ENCODE peak calls at places on chromosomes 3 and 15, in seven cellular contexts. Z is HCT116, S is K562, A is H1, K is GM12878, N is SK-N-SH, M is HepG2. H is an unnamed sample.

GRCh38 chr3:121152573-121152972 is 244.6 kb downstream of the STXBP5L start:
- DNase-seq in Z (peak; percentile 33), S (no peak), A (no peak), K (no peak), N (peak; percentile 4), M (peak; percentile 2), H (peak; percentile 7)

GRCh38 chr3:63975705-63976104 is 47.6 kb downstream of the PSMD6 start:
- DNase-seq in Z (no peak), S (no peak), A (no peak), K (no peak), N (no peak), M (peak; percentile 25), H (no peak)

GRCh38 chr3:13746385-13746784 is 133.5 kb downstream of the WNT7A start:
- DNase-seq in Z (no peak), S (no peak), A (no peak), K (no peak), N (peak; percentile 77), M (no peak), H (no peak)

GRCh38 chr15:74345051-74345450 is 22.4 kb downstream of the CYP11A1 start:
- DNase-seq in Z (no peak), S (no peak), A (no peak), K (no peak), N (no peak), M (no peak), H (no peak)

GRCh38 chr3:31937225-31937624 is 43.8 kb downstream of the OSBPL10 start:
- DNase-seq in Z (no peak), S (no peak), A (no peak), K (no peak), N (no peak), M (no peak), H (no peak)

GRCh38 chr15:93019091-93019490 is 69.9 kb downstream of the RGMA start:
- DNase-seq in Z (no peak), S (no peak), A (no peak), K (no peak), N (no peak), M (no peak), H (no peak)

GRCh38 chr3:176172430-176172954 is 1024.8 kb downstream of the TBL1XR1 start:
- DNase-seq in Z (no peak), S (no peak), A (no peak), K (no peak), N (no peak), M (no peak), H (no peak)

GRCh38 chr3:112129925-112130637 is 3.0 kb downstream of the GCSAM start:
- DNase-seq in Z (no peak), S (no peak), A (no peak), K (no peak), N (no peak), M (no peak), H (no peak)

GRCh38 chr3:63477494-63478129 is 174.9 kb upstream of the SNTN start:
- DNase-seq in Z (no peak), S (no peak), A (no peak), K (no peak), N (no peak), M (peak; percentile 68), H (no peak)

GRCh38 chr3:51514210-51514609 is 14.4 kb upstream of the DCAF1 start:
- DNase-seq in Z (no peak), S (no peak), A (no peak), K (no peak), N (no peak), M (no peak), H (no peak)
- TF ChIP-seq JUND in Z (no peak), S (no peak), A (no peak), K (no peak), N (no peak), M (no peak), H (no peak)

GRCh38 chr15:80991446-80991845 is 1.8 kb upstream of the MESD start:
- DNase-seq in Z (no peak), S (peak; percentile 66), A (no peak), K (no peak), N (no peak), M (no peak), H (no peak)
- TF ChIP-seq JUND in Z (no peak), S (no peak), A (no peak), K (no peak), N (no peak), M (no peak), H (no peak)

DNA sequence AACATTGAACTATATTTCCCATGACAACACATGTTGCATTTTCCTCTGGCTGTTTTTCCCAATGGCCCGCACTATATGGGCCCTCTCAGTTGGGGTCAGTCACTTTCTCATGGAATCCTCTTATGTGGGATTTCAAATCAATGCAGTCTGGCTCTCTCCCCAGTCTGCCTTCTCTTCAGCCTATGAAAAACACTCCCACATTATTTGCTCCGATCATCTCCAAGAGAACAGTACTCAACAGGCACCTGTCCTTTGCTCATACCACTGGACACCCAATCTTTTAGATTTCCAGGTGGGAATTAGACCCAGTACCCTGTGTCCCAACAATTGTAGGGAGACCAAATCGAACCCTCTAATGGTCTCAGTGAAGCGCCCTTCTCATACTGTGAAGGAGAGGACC is 251.3 kb downstream of the THSD4 start:
- DNase-seq in Z (no peak), S (no peak), A (no peak), K (no peak), N (no peak), M (no peak), H (no peak)
- TF ChIP-seq JUND in Z (no peak), S (no peak), A (no peak), K (no peak), N (no peak), M (no peak), H (no peak)

DNA sequence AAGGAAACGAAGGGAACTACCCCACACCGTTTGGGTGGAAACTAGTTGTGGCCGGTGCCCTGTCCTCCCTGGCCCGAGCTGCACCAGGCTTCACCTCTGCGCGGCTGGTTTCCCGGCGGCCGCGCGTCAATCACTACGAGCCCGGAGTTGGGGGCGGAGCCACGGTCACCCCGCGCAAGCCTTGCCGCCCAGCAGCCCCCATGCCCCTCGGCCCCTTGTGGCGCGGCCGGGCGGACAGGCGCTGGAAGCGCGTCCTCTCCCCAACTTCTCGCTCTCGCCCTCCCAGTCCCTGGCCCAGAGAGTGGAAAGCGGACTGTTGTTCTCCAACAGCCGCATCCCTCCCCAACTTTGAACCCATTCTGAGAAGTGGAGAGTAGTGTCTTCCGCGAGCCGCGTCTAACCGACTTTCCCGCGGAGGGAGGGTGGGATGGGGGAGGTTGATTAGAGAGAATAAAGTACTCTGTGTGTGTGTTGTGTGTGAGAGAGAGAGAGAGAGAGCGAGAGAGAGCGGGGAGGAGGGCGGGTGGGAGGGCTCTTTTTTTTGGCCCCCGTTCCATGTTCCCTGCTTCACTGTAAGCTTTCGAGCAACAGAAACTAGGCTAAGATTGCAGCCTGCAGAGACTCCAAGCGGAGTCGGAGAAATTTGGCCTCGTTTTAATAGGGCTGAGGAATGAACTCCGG is 1.4 kb upstream of the MEIS2 start:
- DNase-seq in Z (peak; percentile 21), S (peak; percentile 85), A (peak; percentile 87), K (no peak), N (peak; percentile 78), M (peak; percentile 51), H (peak; percentile 87)
- TF ChIP-seq JUND in Z (no peak), S (peak; percentile 24), A (no peak), K (no peak), N (no peak), M (no peak), H (no peak)

GRCh38 chr3:172210355-172210754 is 171.0 kb downstream of the FNDC3B start:
- DNase-seq in Z (no peak), S (no peak), A (no peak), K (no peak), N (no peak), M (no peak), H (no peak)
- TF ChIP-seq JUND in Z (no peak), S (no peak), A (no peak), K (no peak), N (no peak), M (no peak), H (no peak)

DNA sequence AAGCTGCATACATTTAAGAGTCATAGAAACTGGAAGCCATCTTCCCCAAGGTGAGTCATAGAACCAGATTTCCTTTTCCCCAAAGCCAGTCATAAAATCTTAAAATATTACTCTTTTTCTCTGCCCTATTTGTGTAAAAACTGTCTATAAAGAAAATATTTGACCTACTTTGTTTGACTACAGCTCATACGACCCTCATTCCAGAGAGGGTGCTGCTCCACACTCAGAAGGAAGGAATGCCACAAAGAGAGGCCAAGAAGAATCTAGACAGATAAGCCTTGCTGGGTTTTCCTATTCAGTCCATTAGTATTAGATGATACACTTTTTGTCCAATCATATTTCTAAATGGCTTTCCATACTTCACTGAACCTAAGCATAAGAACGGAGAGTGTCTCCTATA is 671.6 kb upstream of the SGO1 start:
- DNase-seq in Z (no peak), S (no peak), A (no peak), K (no peak), N (no peak), M (no peak), H (no peak)
- TF ChIP-seq JUND in Z (no peak), S (no peak), A (no peak), K (no peak), N (no peak), M (no peak), H (no peak)